ENCODE peak calls at places on chromosomes 1 and 21, in four cellular contexts. S, M, B and G are unnamed samples. For H3K36me3, the result is how much of the 10 kb centered on the place peaks cover.

GRCh38 chr1:101190441-101190840 is 46.4 kb upstream of the S1PR1 start:
- DNase-seq in S (no peak), M (no peak), B (no peak), G (no peak)

GRCh38 chr1:218904401-218904800 is 269.3 kb upstream of the LYPLAL1 start:
- DNase-seq in S (no peak), M (no peak), B (no peak), G (no peak)

GRCh38 chr1:9125325-9125724 is 3.6 kb downstream of the GPR157 start:
- DNase-seq in S (no peak), M (no peak), B (no peak), G (no peak)

GRCh38 chr1:186008920-186009737 is 274.9 kb downstream of the HMCN1 start:
- DNase-seq in S (no peak), M (no peak), B (peak), G (no peak)

GRCh38 chr1:71424536-71424935 is 343.7 kb upstream of the ZRANB2 start:
- DNase-seq in S (no peak), M (no peak), B (no peak), G (no peak)

GRCh38 chr1:67850151-67850551 is 16.9 kb upstream of the GNG12 start:
- DNase-seq in S (peak), M (no peak), B (no peak), G (no peak)

GRCh38 chr1:233355841-233356704 is 28.5 kb downstream of the MAP3K21 start:
- DNase-seq in S (no peak), M (no peak), B (no peak), G (no peak)

GRCh38 chr1:70495370-70495769 is 84.3 kb downstream of the CTH start:
- DNase-seq in S (no peak), M (no peak), B (no peak), G (no peak)

GRCh38 chr1:84996846-84997666 is at the start of gene MCOLN2:
- DNase-seq in S (peak), M (peak), B (peak), G (peak)

GRCh38 chr1:14602131-14602530 is 3.6 kb downstream of the KAZN start:
- DNase-seq in S (peak), M (no peak), B (no peak), G (peak)

GRCh38 chr21:45618846-45619485 is 24.6 kb upstream of the PCBP3 start:
- DNase-seq in S (no peak), M (no peak), B (no peak), G (no peak)

GRCh38 chr1:179968284-179968993 is 13.8 kb downstream of the CEP350 start:
- DNase-seq in S (no peak), M (no peak), B (no peak), G (no peak)

GRCh38 chr1:41542196-41542955 is 57.9 kb upstream of the EDN2 start:
- DNase-seq in S (no peak), M (no peak), B (peak), G (no peak)

GRCh38 chr1:25977816-25978215 is 20.0 kb downstream of the PAFAH2 start:
- DNase-seq in S (no peak), M (no peak), B (no peak), G (no peak)

GRCh38 chr1:158071106-158071505 is 77.7 kb downstream of the KIRREL1 start:
- DNase-seq in S (no peak), M (no peak), B (no peak), G (no peak)

GRCh38 chr1:10380594-10381275 is 18.1 kb upstream of the PGD start:
- DNase-seq in S (no peak), M (no peak), B (no peak), G (no peak)

GRCh38 chr1:30314591-30314990 is 408.8 kb downstream of the MATN1 start:
- DNase-seq in S (no peak), M (no peak), B (no peak), G (no peak)

GRCh38 chr1:104933846-104934245 is 1184.1 kb downstream of the AMY1C start:
- DNase-seq in S (no peak), M (no peak), B (no peak), G (no peak)

GRCh38 chr1:227748496-227749182 is 13.4 kb downstream of the SNAP47 start:
- DNase-seq in S (no peak), M (no peak), B (peak), G (no peak)

GRCh38 chr1:227747382-227747781 is 12.1 kb downstream of the SNAP47 start:
- DNase-seq in S (no peak), M (no peak), B (no peak), G (peak)

GRCh38 chr1:227749225-227749624 is 14.0 kb downstream of the SNAP47 start:
- DNase-seq in S (no peak), M (no peak), B (peak), G (peak)

GRCh38 chr1:227746676-227747075 is 11.4 kb downstream of the SNAP47 start:
- DNase-seq in S (no peak), M (no peak), B (no peak), G (no peak)

GRCh38 chr1:227747948-227748495 is 12.8 kb downstream of the SNAP47 start:
- DNase-seq in S (no peak), M (no peak), B (no peak), G (peak)
- H3K36me3 ChIP-seq in S (under half), M (under half), B (under half), G (under half)

GRCh38 chr1:173758980-173759379 is 44.2 kb downstream of the KLHL20 start:
- DNase-seq in S (no peak), M (no peak), B (no peak), G (no peak)
- H3K36me3 ChIP-seq in S (under half), M (under half), B (under half), G (under half)

DNA sequence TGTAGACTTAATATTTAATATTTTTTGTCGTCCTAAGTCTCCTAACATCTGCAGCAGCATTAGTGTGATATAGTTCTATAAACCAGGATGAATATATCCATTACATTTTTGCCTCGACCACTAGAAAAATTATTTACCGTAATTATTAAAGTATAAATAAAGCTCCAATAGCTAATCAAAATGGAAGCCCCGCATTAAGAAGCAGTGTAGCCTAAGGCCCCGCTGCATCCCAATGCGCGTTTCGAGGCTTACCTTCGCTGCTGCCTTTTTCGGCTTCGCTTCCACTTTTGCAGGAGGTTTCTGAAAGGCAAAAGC is 891 bp downstream of the HMGN1 start:
- DNase-seq in S (no peak), M (no peak), B (no peak), G (no peak)
- H3K36me3 ChIP-seq in S (under half), M (under half), B (under half), G (under half)

DNA sequence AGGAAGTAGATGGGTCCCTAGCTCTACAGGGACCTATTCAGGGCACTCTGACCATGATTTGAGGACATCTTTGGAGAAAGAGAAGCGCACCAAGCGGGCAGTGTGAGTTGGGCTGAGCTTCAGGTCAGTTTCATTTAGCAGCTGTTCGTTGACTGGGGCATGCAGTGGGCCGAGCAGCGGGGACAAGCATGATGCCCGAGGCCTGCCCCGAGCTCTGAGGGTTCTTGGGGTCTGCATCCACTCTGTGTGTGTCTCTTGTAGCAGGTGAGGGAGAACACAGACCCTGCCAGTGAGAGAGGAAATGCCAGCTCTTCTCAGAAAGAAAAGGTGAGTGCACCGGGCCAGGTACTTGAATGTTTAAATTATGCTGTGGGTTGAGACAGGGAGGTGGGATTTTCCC is 5.4 kb downstream of the THAP3 start:
- DNase-seq in S (no peak), M (no peak), B (no peak), G (no peak)
- H3K36me3 ChIP-seq in S (under half), M (under half), B (under half), G (half or more)